ENCODE peak calls at places on chromosomes 7 and 10, in five cellular contexts. One of them, this sample, is unnamed. For H3K4me1, the result is how much of the 10 kb centered on the place peaks cover.

GRCh38 chr10:125132331-125132730 is 28.0 kb downstream of the CTBP2 start:
- DNase-seq in right lobe of liver: no peak
- DNase-seq in upper lobe of right lung: peak
- DNase-seq in CD4-positive, CD25-positive, alpha-beta regulatory T cell: no peak
- DNase-seq in trophoblast cell: no peak
- DNase-seq in this sample: no peak

GRCh38 chr10:42962120-42962901 is 114.6 kb upstream of the RET start:
- DNase-seq in right lobe of liver: peak
- DNase-seq in upper lobe of right lung: peak
- DNase-seq in CD4-positive, CD25-positive, alpha-beta regulatory T cell: no peak
- DNase-seq in trophoblast cell: no peak
- DNase-seq in this sample: no peak

GRCh38 chr10:75655791-75656451 is 224.5 kb downstream of the LRMDA start:
- DNase-seq in right lobe of liver: peak
- DNase-seq in upper lobe of right lung: no peak
- DNase-seq in CD4-positive, CD25-positive, alpha-beta regulatory T cell: no peak
- DNase-seq in trophoblast cell: no peak
- DNase-seq in this sample: no peak

GRCh38 chr10:61919646-61920215 is 18.2 kb downstream of the ARID5B start:
- DNase-seq in right lobe of liver: no peak
- DNase-seq in upper lobe of right lung: no peak
- DNase-seq in CD4-positive, CD25-positive, alpha-beta regulatory T cell: no peak
- DNase-seq in trophoblast cell: no peak
- DNase-seq in this sample: no peak

GRCh38 chr10:113663142-113663541 is 699 bp downstream of the NRAP start:
- DNase-seq in right lobe of liver: no peak
- DNase-seq in upper lobe of right lung: no peak
- DNase-seq in CD4-positive, CD25-positive, alpha-beta regulatory T cell: no peak
- DNase-seq in trophoblast cell: no peak
- DNase-seq in this sample: no peak

GRCh38 chr7:129343099-129343700 is 91.0 kb upstream of the STRIP2 start:
- DNase-seq in right lobe of liver: no peak
- DNase-seq in upper lobe of right lung: no peak
- DNase-seq in CD4-positive, CD25-positive, alpha-beta regulatory T cell: peak
- DNase-seq in trophoblast cell: no peak
- DNase-seq in this sample: no peak

GRCh38 chr7:148772297-148773089 is 73.8 kb downstream of the CUL1 start:
- DNase-seq in right lobe of liver: no peak
- DNase-seq in upper lobe of right lung: no peak
- DNase-seq in CD4-positive, CD25-positive, alpha-beta regulatory T cell: no peak
- DNase-seq in trophoblast cell: peak
- DNase-seq in this sample: no peak

GRCh38 chr7:16989883-16990413 is 108.2 kb upstream of the AGR3 start:
- DNase-seq in right lobe of liver: peak
- DNase-seq in upper lobe of right lung: peak
- DNase-seq in CD4-positive, CD25-positive, alpha-beta regulatory T cell: no peak
- DNase-seq in trophoblast cell: peak
- DNase-seq in this sample: no peak

GRCh38 chr7:32887395-32887794 is 4.2 kb downstream of the KBTBD2 start:
- DNase-seq in right lobe of liver: no peak
- DNase-seq in upper lobe of right lung: no peak
- DNase-seq in CD4-positive, CD25-positive, alpha-beta regulatory T cell: no peak
- DNase-seq in trophoblast cell: no peak
- DNase-seq in this sample: no peak

GRCh38 chr10:129589546-129589945 is 122.5 kb downstream of the MGMT start:
- DNase-seq in right lobe of liver: no peak
- DNase-seq in upper lobe of right lung: no peak
- DNase-seq in CD4-positive, CD25-positive, alpha-beta regulatory T cell: no peak
- DNase-seq in trophoblast cell: no peak
- DNase-seq in this sample: no peak

GRCh38 chr10:75475470-75476182 is 44.2 kb downstream of the LRMDA start:
- DNase-seq in right lobe of liver: no peak
- DNase-seq in upper lobe of right lung: no peak
- DNase-seq in CD4-positive, CD25-positive, alpha-beta regulatory T cell: no peak
- DNase-seq in trophoblast cell: no peak
- DNase-seq in this sample: no peak

GRCh38 chr10:95260397-95260881 is 30.4 kb downstream of the PDLIM1 start:
- DNase-seq in right lobe of liver: peak
- DNase-seq in upper lobe of right lung: no peak
- DNase-seq in CD4-positive, CD25-positive, alpha-beta regulatory T cell: no peak
- DNase-seq in trophoblast cell: peak
- DNase-seq in this sample: no peak

GRCh38 chr7:128908750-128909385 is 1.6 kb downstream of the KCP start:
- DNase-seq in right lobe of liver: peak
- DNase-seq in upper lobe of right lung: peak
- DNase-seq in CD4-positive, CD25-positive, alpha-beta regulatory T cell: no peak
- DNase-seq in trophoblast cell: no peak
- DNase-seq in this sample: no peak

GRCh38 chr10:76582536-76582935 is 1055.1 kb downstream of the KCNMA1 start:
- DNase-seq in right lobe of liver: no peak
- DNase-seq in upper lobe of right lung: no peak
- DNase-seq in CD4-positive, CD25-positive, alpha-beta regulatory T cell: no peak
- DNase-seq in trophoblast cell: no peak
- DNase-seq in this sample: no peak

GRCh38 chr10:61763778-61764177 is 101.0 kb downstream of the CABCOCO1 start:
- DNase-seq in right lobe of liver: no peak
- DNase-seq in upper lobe of right lung: no peak
- DNase-seq in CD4-positive, CD25-positive, alpha-beta regulatory T cell: no peak
- DNase-seq in trophoblast cell: peak
- DNase-seq in this sample: no peak

GRCh38 chr7:137874390-137874789 is 27.6 kb upstream of the DGKI start:
- DNase-seq in right lobe of liver: no peak
- DNase-seq in upper lobe of right lung: no peak
- DNase-seq in CD4-positive, CD25-positive, alpha-beta regulatory T cell: no peak
- DNase-seq in trophoblast cell: peak
- DNase-seq in this sample: no peak
- H3K4me1 ChIP-seq in right lobe of liver: under half
- H3K4me1 ChIP-seq in upper lobe of right lung: under half
- H3K4me1 ChIP-seq in CD4-positive, CD25-positive, alpha-beta regulatory T cell: under half
- H3K4me1 ChIP-seq in trophoblast cell: under half
- H3K4me1 ChIP-seq in this sample: under half

GRCh38 chr10:31347705-31348104 is 28.7 kb downstream of the ZEB1 start:
- DNase-seq in right lobe of liver: no peak
- DNase-seq in upper lobe of right lung: no peak
- DNase-seq in CD4-positive, CD25-positive, alpha-beta regulatory T cell: no peak
- DNase-seq in trophoblast cell: no peak
- DNase-seq in this sample: no peak
- H3K4me1 ChIP-seq in right lobe of liver: under half
- H3K4me1 ChIP-seq in upper lobe of right lung: under half
- H3K4me1 ChIP-seq in CD4-positive, CD25-positive, alpha-beta regulatory T cell: under half
- H3K4me1 ChIP-seq in trophoblast cell: under half
- H3K4me1 ChIP-seq in this sample: under half

DNA sequence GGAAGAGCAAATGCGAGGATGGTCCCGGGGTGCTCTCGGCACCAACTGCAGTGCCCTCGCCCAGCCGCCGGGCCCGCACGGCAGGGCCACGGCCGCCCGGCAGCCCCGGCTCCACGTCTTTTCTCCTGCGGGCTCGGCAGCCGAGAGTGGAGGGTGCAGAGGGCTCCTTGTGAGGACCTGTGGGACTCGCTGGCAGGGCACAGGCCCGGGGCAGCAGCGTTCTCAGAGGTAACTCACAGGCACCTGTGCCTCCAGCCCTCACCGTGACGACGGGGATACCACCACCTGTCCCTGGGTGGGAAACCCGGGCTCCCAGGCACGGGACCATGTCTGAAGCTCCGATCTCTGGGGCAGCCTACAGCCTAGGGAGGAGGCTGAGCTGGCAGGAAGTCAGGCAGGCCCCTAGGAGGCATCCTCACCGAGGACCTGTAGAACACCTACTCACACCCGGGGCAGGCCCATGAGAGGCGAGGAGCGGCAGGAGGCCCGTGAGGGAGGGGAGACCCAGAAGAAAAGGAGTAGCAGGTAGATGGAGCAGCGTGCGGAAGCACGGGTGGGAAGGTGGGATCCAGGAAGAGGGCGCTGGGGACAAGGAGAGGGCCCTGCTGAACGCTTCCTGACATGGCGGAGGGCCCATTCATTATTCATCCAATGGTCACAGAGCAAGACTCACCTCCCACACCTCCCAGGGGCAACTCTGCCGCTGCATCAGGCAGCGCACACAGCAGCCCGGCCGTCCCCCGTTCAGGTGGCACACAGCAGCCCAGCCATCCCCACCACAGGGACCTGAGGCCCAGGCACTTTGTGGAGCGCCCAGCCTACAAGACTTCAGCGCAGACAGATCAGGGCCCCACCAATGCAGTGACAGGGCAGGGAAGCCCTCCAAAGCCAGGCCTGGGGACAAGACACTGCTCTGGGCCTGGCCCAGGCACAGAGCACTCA is 244.9 kb downstream of the MAD1L1 start:
- DNase-seq in right lobe of liver: no peak
- DNase-seq in upper lobe of right lung: no peak
- DNase-seq in CD4-positive, CD25-positive, alpha-beta regulatory T cell: no peak
- DNase-seq in trophoblast cell: no peak
- DNase-seq in this sample: no peak
- H3K4me1 ChIP-seq in right lobe of liver: under half
- H3K4me1 ChIP-seq in upper lobe of right lung: under half
- H3K4me1 ChIP-seq in CD4-positive, CD25-positive, alpha-beta regulatory T cell: under half
- H3K4me1 ChIP-seq in trophoblast cell: under half
- H3K4me1 ChIP-seq in this sample: under half

DNA sequence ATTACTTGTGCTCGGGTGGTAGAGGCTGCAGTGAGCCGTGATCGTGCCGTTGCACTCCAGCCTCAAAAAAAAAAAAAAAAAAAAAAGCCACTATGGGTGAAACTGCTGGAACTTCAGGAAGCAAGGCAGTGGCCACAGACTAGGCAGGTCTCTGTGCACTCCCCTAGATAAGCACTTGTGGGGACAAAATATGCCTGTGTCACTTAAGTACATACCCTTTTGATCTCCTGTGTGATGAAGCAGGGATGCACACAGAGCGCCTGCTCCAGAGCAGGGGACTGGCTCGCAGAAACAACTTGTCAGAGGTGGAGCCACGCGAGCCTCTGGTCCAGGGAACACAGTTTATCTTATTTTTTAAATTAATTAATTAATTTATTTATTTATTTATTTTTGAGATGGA is 42.9 kb upstream of the PSAP start:
- DNase-seq in right lobe of liver: no peak
- DNase-seq in upper lobe of right lung: no peak
- DNase-seq in CD4-positive, CD25-positive, alpha-beta regulatory T cell: no peak
- DNase-seq in trophoblast cell: no peak
- DNase-seq in this sample: no peak
- H3K4me1 ChIP-seq in right lobe of liver: under half
- H3K4me1 ChIP-seq in upper lobe of right lung: under half
- H3K4me1 ChIP-seq in CD4-positive, CD25-positive, alpha-beta regulatory T cell: under half
- H3K4me1 ChIP-seq in trophoblast cell: under half
- H3K4me1 ChIP-seq in this sample: under half

DNA sequence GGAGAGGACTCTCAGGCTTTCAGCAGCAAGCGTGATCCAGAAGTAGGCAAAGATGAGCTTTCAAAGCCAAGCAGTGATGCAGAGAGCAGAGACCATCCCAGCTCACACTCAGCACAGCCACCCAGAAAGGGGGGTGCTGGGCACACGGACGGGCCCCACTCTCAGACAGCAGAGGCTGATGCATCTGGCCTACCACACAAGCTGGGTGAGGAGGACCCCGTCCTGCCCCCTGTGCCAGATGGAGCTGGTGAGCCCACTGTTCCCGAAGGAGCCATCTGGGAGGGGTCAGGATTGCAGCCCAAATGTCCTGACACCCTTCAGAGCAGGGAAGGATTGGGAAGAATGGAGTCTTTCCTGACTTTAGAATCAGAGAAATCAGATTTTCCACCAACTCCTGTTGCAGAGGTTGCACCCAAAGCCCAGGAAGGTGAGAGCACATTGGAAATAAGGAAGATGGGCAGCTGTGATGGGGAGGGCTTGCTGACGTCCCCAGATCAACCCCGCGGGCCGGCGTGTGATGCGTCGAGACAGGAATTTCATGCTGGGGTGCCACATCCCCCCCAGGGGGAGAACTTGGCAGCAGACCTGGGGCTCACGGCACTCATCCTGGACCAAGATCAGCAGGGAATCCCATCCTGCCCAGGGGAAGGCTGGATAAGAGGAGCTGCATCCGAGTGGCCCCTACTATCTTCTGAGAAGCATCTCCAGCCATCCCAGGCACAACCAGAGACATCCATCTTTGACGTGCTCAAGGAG is 95.5 kb downstream of the TACC2 start:
- DNase-seq in right lobe of liver: no peak
- DNase-seq in upper lobe of right lung: no peak
- DNase-seq in CD4-positive, CD25-positive, alpha-beta regulatory T cell: no peak
- DNase-seq in trophoblast cell: no peak
- DNase-seq in this sample: no peak
- H3K4me1 ChIP-seq in right lobe of liver: under half
- H3K4me1 ChIP-seq in upper lobe of right lung: under half
- H3K4me1 ChIP-seq in CD4-positive, CD25-positive, alpha-beta regulatory T cell: under half
- H3K4me1 ChIP-seq in trophoblast cell: under half
- H3K4me1 ChIP-seq in this sample: half or more

GRCh38 chr7:44094365-44094764 is 9.8 kb upstream of the AEBP1 start:
- DNase-seq in right lobe of liver: no peak
- DNase-seq in upper lobe of right lung: no peak
- DNase-seq in CD4-positive, CD25-positive, alpha-beta regulatory T cell: no peak
- DNase-seq in trophoblast cell: no peak
- DNase-seq in this sample: no peak

GRCh38 chr7:44094796-44095592 is 9.2 kb upstream of the AEBP1 start:
- DNase-seq in right lobe of liver: no peak
- DNase-seq in upper lobe of right lung: no peak
- DNase-seq in CD4-positive, CD25-positive, alpha-beta regulatory T cell: no peak
- DNase-seq in trophoblast cell: no peak
- DNase-seq in this sample: no peak

GRCh38 chr7:44097064-44097932 is 6.8 kb upstream of the AEBP1 start:
- DNase-seq in right lobe of liver: no peak
- DNase-seq in upper lobe of right lung: no peak
- DNase-seq in CD4-positive, CD25-positive, alpha-beta regulatory T cell: no peak
- DNase-seq in trophoblast cell: no peak
- DNase-seq in this sample: no peak

GRCh38 chr7:44096326-44096881 is 7.7 kb upstream of the AEBP1 start:
- DNase-seq in right lobe of liver: no peak
- DNase-seq in upper lobe of right lung: no peak
- DNase-seq in CD4-positive, CD25-positive, alpha-beta regulatory T cell: no peak
- DNase-seq in trophoblast cell: no peak
- DNase-seq in this sample: no peak

DNA sequence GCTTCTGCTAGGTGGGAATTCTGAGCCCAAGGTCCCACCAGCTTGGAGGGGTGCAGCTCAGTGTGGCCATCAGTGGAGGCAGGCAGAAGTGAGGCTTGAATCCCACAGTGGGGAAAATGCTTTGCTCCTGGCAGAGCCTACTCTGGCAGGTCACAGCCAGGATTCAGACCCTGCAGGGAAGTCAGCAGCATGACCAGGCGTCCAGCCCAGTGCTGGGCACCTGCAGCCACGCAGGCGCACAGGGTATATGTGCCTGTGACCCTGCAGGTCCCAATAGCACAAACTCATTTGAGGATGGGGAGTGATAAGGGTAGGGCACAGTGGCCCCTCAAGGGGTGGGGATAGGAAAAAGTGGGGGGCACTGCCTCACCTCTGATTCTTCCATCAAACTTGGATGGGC is 8.4 kb upstream of the AEBP1 start:
- DNase-seq in right lobe of liver: no peak
- DNase-seq in upper lobe of right lung: no peak
- DNase-seq in CD4-positive, CD25-positive, alpha-beta regulatory T cell: no peak
- DNase-seq in trophoblast cell: no peak
- DNase-seq in this sample: no peak
- H3K4me1 ChIP-seq in right lobe of liver: under half
- H3K4me1 ChIP-seq in upper lobe of right lung: under half
- H3K4me1 ChIP-seq in CD4-positive, CD25-positive, alpha-beta regulatory T cell: under half
- H3K4me1 ChIP-seq in trophoblast cell: under half
- H3K4me1 ChIP-seq in this sample: under half

This sample was measured in esophagus squamous epithelium.